ENCODE peak calls at places on chromosomes 4 and X, in six cellular contexts. J, X, R, W, Q and S are unnamed samples.

GRCh38 chr4:124903995-124904722 is 191.6 kb upstream of the ANKRD50 start:
- DNase-seq in J (peak), X (peak), R (peak), W (no peak), Q (peak), S (no peak)

GRCh38 chr4:138113819-138114415 is 128.2 kb downstream of the SLC7A11 start:
- DNase-seq in J (peak), X (peak), R (peak), W (no peak), Q (no peak), S (peak)

GRCh38 chrX:67545772-67546495 is 2.1 kb downstream of the AR start:
- DNase-seq in J (peak), X (no peak), R (no peak), W (peak), Q (no peak), S (no peak)

GRCh38 chr4:137694138-137694537 is 161.8 kb upstream of the PCDH18 start:
- DNase-seq in J (peak), X (peak), R (no peak), W (no peak), Q (no peak), S (no peak)

GRCh38 chr4:182842104-182842600 is 75.0 kb downstream of the DCTD start:
- DNase-seq in J (no peak), X (no peak), R (no peak), W (no peak), Q (no peak), S (no peak)

GRCh38 chr4:48388504-48389154 is 47.3 kb downstream of the SLAIN2 start:
- DNase-seq in J (peak), X (peak), R (no peak), W (no peak), Q (no peak), S (no peak)

GRCh38 chr4:169249214-169249973 is 21.4 kb downstream of the SH3RF1 start:
- DNase-seq in J (peak), X (peak), R (no peak), W (no peak), Q (no peak), S (peak)

GRCh38 chr4:90958256-90958895 is 831.2 kb downstream of the CCSER1 start:
- DNase-seq in J (peak), X (peak), R (peak), W (no peak), Q (no peak), S (no peak)

GRCh38 chrX:1679238-1679637 is 64.4 kb downstream of the ASMT start:
- DNase-seq in J (peak), X (no peak), R (no peak), W (no peak), Q (no peak), S (no peak)

GRCh38 chrX:151902813-151903591 is 9.7 kb upstream of the MAGEA4 start:
- DNase-seq in J (peak), X (peak), R (peak), W (no peak), Q (no peak), S (peak)

GRCh38 chr4:78720994-78721677 is 55.0 kb upstream of the BMP2K start:
- DNase-seq in J (no peak), X (no peak), R (no peak), W (no peak), Q (no peak), S (peak)

GRCh38 chr4:77815651-77816050 is 3.5 kb downstream of the CNOT6L start:
- DNase-seq in J (no peak), X (no peak), R (no peak), W (no peak), Q (no peak), S (no peak)

GRCh38 chrX:140733766-140734342 is 24.3 kb downstream of the LINC00632 start:
- DNase-seq in J (peak), X (peak), R (peak), W (peak), Q (no peak), S (peak)

GRCh38 chrX:44974462-44974861 is 101.5 kb downstream of the KDM6A start:
- DNase-seq in J (peak), X (peak), R (peak), W (no peak), Q (no peak), S (no peak)

GRCh38 chr4:117420966-117421365 is 335.6 kb upstream of the TRAM1L1 start:
- DNase-seq in J (no peak), X (no peak), R (no peak), W (no peak), Q (no peak), S (no peak)

GRCh38 chr4:140238353-140239041 is 84.5 kb upstream of the MAML3 start:
- DNase-seq in J (peak), X (peak), R (peak), W (peak), Q (peak), S (no peak)

GRCh38 chr4:13910556-13910955 is 283.0 kb upstream of the BOD1L1 start:
- DNase-seq in J (no peak), X (no peak), R (no peak), W (no peak), Q (no peak), S (no peak)

GRCh38 chr4:132669786-132670185 is 479.3 kb upstream of the PCDH10 start:
- DNase-seq in J (no peak), X (no peak), R (no peak), W (no peak), Q (no peak), S (no peak)

GRCh38 chr4:189511581-189511980 is 429.1 kb upstream of the FRG1 start:
- DNase-seq in J (no peak), X (no peak), R (no peak), W (no peak), Q (no peak), S (no peak)

GRCh38 chrX:3176439-3176820 is 135.2 kb downstream of the ARSF start:
- DNase-seq in J (peak), X (peak), R (no peak), W (no peak), Q (no peak), S (no peak)

GRCh38 chr4:9704551-9705332 is 76.7 kb upstream of the DRD5 start:
- DNase-seq in J (no peak), X (no peak), R (peak), W (peak), Q (no peak), S (no peak)

GRCh38 chrX:99795495-99795894 is 614.6 kb downstream of the PCDH19 start:
- DNase-seq in J (no peak), X (no peak), R (no peak), W (no peak), Q (no peak), S (no peak)

GRCh38 chr4:98710831-98711230 is 52.4 kb upstream of the TSPAN5 start:
- DNase-seq in J (peak), X (peak), R (no peak), W (no peak), Q (no peak), S (no peak)

GRCh38 chrX:10050481-10050880 is 83.3 kb downstream of the CLDN34 start:
- DNase-seq in J (peak), X (peak), R (peak), W (peak), Q (peak), S (no peak)

GRCh38 chr4:75710246-75710645 is 14.1 kb upstream of the USO1 start:
- DNase-seq in J (peak), X (no peak), R (no peak), W (no peak), Q (no peak), S (no peak)

GRCh38 chr4:56440983-56441382 is 4.9 kb downstream of the PAICS start:
- DNase-seq in J (no peak), X (no peak), R (no peak), W (no peak), Q (no peak), S (no peak)

GRCh38 chr4:187178084-187178483 is 454.4 kb upstream of the FAT1 start:
- DNase-seq in J (no peak), X (no peak), R (no peak), W (no peak), Q (no peak), S (no peak)

GRCh38 chr4:187174749-187175148 is 451.1 kb upstream of the FAT1 start:
- DNase-seq in J (no peak), X (no peak), R (no peak), W (no peak), Q (no peak), S (no peak)

GRCh38 chr4:187176261-187176910 is 452.7 kb upstream of the FAT1 start:
- DNase-seq in J (no peak), X (no peak), R (no peak), W (no peak), Q (no peak), S (no peak)

GRCh38 chr4:187172340-187172761 is 448.7 kb upstream of the FAT1 start:
- DNase-seq in J (peak), X (no peak), R (peak), W (no peak), Q (no peak), S (no peak)

GRCh38 chr4:187175197-187175596 is 451.5 kb upstream of the FAT1 start:
- DNase-seq in J (no peak), X (no peak), R (no peak), W (no peak), Q (no peak), S (peak)
- TF ChIP-seq CTCF in J (no peak), X (no peak), R (no peak), W (no peak), Q (no peak), S (no peak)

GRCh38 chr4:30756553-30756952 is 36.4 kb downstream of the PCDH7 start:
- DNase-seq in J (no peak), X (no peak), R (peak), W (no peak), Q (no peak), S (no peak)

GRCh38 chr4:30755306-30755705 is 35.1 kb downstream of the PCDH7 start:
- DNase-seq in J (peak), X (no peak), R (no peak), W (no peak), Q (no peak), S (no peak)

GRCh38 chr4:30757357-30757756 is 37.2 kb downstream of the PCDH7 start:
- DNase-seq in J (peak), X (peak), R (peak), W (no peak), Q (no peak), S (no peak)

GRCh38 chr4:30753316-30753715 is 33.1 kb downstream of the PCDH7 start:
- DNase-seq in J (peak), X (peak), R (peak), W (no peak), Q (no peak), S (no peak)

GRCh38 chr4:30754021-30754420 is 33.9 kb downstream of the PCDH7 start:
- DNase-seq in J (peak), X (no peak), R (peak), W (no peak), Q (no peak), S (no peak)
- TF ChIP-seq CTCF in J (no peak), X (no peak), R (no peak), W (no peak), Q (no peak), S (no peak)

GRCh38 chr4:147515220-147515936 is 34.5 kb downstream of the EDNRA start:
- DNase-seq in J (no peak), X (no peak), R (peak), W (no peak), Q (no peak), S (no peak)

GRCh38 chr4:147513051-147513450 is 32.2 kb downstream of the EDNRA start:
- DNase-seq in J (no peak), X (no peak), R (no peak), W (no peak), Q (no peak), S (no peak)

GRCh38 chr4:147511005-147511660 is 30.2 kb downstream of the EDNRA start:
- DNase-seq in J (no peak), X (no peak), R (no peak), W (no peak), Q (no peak), S (no peak)

GRCh38 chr4:147516133-147516532 is 35.2 kb downstream of the EDNRA start:
- DNase-seq in J (no peak), X (no peak), R (no peak), W (no peak), Q (no peak), S (no peak)

GRCh38 chr4:147513952-147514351 is 33.1 kb downstream of the EDNRA start:
- DNase-seq in J (no peak), X (no peak), R (no peak), W (no peak), Q (no peak), S (no peak)
- TF ChIP-seq CTCF in J (peak), X (peak), R (peak), W (no peak), Q (no peak), S (no peak)

GRCh38 chr4:149161247-149161646 is 654.4 kb downstream of the IQCM start:
- DNase-seq in J (peak), X (peak), R (peak), W (no peak), Q (no peak), S (no peak)

GRCh38 chr4:149160370-149160769 is 655.3 kb downstream of the IQCM start:
- DNase-seq in J (no peak), X (no peak), R (no peak), W (no peak), Q (no peak), S (no peak)

GRCh38 chr4:149166886-149167285 is 648.8 kb downstream of the IQCM start:
- DNase-seq in J (no peak), X (no peak), R (no peak), W (no peak), Q (no peak), S (no peak)

GRCh38 chr4:149166365-149166764 is 649.3 kb downstream of the IQCM start:
- DNase-seq in J (no peak), X (no peak), R (no peak), W (no peak), Q (no peak), S (no peak)

GRCh38 chr4:149164282-149164681 is 651.4 kb downstream of the IQCM start:
- DNase-seq in J (peak), X (peak), R (no peak), W (peak), Q (no peak), S (no peak)
- TF ChIP-seq CTCF in J (no peak), X (no peak), R (no peak), W (no peak), Q (no peak), S (no peak)

GRCh38 chr4:97453186-97453585 is 690.1 kb downstream of the STPG2 start:
- DNase-seq in J (no peak), X (no peak), R (no peak), W (no peak), Q (no peak), S (no peak)

DNA sequence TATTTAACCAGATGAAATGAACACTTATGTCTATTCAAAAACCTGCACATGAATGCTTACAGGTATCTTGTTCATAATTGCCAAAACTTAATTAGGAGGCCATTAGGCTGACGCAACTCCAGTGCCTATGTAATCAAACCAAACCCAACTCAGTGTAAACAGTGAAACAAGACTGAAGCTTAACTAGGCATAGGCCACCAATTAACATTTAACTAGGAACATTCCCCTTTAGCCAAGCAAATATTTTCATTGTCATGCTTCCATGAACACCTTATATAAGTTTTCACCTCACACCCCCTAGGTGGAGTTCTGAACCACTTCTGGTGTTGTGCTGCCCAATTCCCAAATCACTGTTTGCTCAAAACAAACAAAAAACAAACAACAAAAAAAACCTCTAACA is 686.0 kb downstream of the STPG2 start:
- DNase-seq in J (no peak), X (no peak), R (no peak), W (no peak), Q (no peak), S (no peak)
- TF ChIP-seq CTCF in J (no peak), X (no peak), R (no peak), W (no peak), Q (no peak), S (no peak)

GRCh38 chr4:112910109-112910736 is 139.2 kb upstream of the ANK2 start:
- DNase-seq in J (peak), X (peak), R (peak), W (no peak), Q (no peak), S (no peak)
- TF ChIP-seq CTCF in J (peak), X (peak), R (no peak), W (no peak), Q (no peak), S (no peak)